ENCODE peak calls at places on chromosomes 7 and 10, in six cellular contexts. O, E, W, D, P and S are unnamed samples.

GRCh38 chr7:131034166-131034881 is 293.4 kb upstream of the MKLN1 start:
- DNase-seq in W (no peak), P (no peak), O (no peak), E (no peak), D (no peak), S (no peak)

GRCh38 chr7:12623885-12624498 is 53.5 kb downstream of the SCIN start:
- DNase-seq in D (no peak), E (no peak), W (peak), P (no peak), O (no peak), S (peak)

GRCh38 chr7:25656581-25657026 is 428.3 kb upstream of the NPVF start:
- DNase-seq in D (no peak), P (no peak), E (no peak), O (no peak), W (no peak), S (no peak)

GRCh38 chr10:125120046-125120710 is 40.2 kb downstream of the CTBP2 start:
- DNase-seq in P (no peak), D (peak), E (no peak), W (no peak), O (no peak), S (no peak)

GRCh38 chr7:16028103-16028502 is 341.6 kb upstream of the MEOX2 start:
- DNase-seq in O (peak), P (peak), D (no peak), E (no peak), W (no peak), S (no peak)

GRCh38 chr10:75191821-75192568 is 18.6 kb upstream of the VDAC2 start:
- DNase-seq in P (peak), D (no peak), W (no peak), O (peak), E (peak), S (no peak)

GRCh38 chr7:81433196-81433595 is 336.7 kb downstream of the HGF start:
- DNase-seq in W (no peak), D (no peak), E (no peak), P (no peak), O (no peak), S (no peak)

GRCh38 chr7:1027285-1028043 is 16.9 kb upstream of the GPR146 start:
- DNase-seq in W (no peak), E (peak), P (peak), D (peak), O (peak), S (no peak)

GRCh38 chr10:109823196-109823595 is 100.1 kb downstream of the XPNPEP1 start:
- DNase-seq in E (no peak), D (no peak), P (no peak), O (no peak), W (no peak), S (no peak)

GRCh38 chr10:13340068-13340467 is 8.0 kb downstream of the SEPHS1 start:
- DNase-seq in E (no peak), W (no peak), O (no peak), D (no peak), P (no peak), S (no peak)

GRCh38 chr10:128051548-128051947 is 74.7 kb downstream of the MKI67 start:
- DNase-seq in P (no peak), O (no peak), E (no peak), W (no peak), D (no peak), S (no peak)

GRCh38 chr10:24114561-24114960 is 94.4 kb upstream of the KIAA1217 start:
- DNase-seq in O (no peak), W (no peak), D (no peak), E (no peak), P (peak), S (no peak)

GRCh38 chr7:135204271-135204872 is 7.0 kb downstream of the WDR91 start:
- DNase-seq in O (peak), W (no peak), P (peak), E (no peak), D (no peak), S (no peak)

GRCh38 chr7:127322351-127322750 is 69.6 kb upstream of the GRM8 start:
- DNase-seq in D (no peak), O (no peak), W (no peak), E (no peak), P (no peak), S (no peak)

GRCh38 chr7:518630-519428 is 817 bp downstream of the PDGFA start:
- DNase-seq in E (peak), O (no peak), D (peak), W (peak), P (peak), S (no peak)

GRCh38 chr10:78471326-78471722 is 437.7 kb downstream of the RPS24 start:
- DNase-seq in W (no peak), P (no peak), E (peak), D (no peak), O (no peak), S (peak)

GRCh38 chr10:80535671-80536360 is 1.9 kb upstream of the SH2D4B start:
- DNase-seq in D (peak), P (no peak), O (no peak), W (peak), E (peak), S (peak)

GRCh38 chr7:13829231-13829630 is 160.2 kb downstream of the ETV1 start:
- DNase-seq in W (no peak), O (no peak), D (no peak), E (no peak), P (no peak), S (no peak)

GRCh38 chr7:140304071-140304799 is 94.1 kb downstream of the SLC37A3 start:
- DNase-seq in E (no peak), D (no peak), O (no peak), W (peak), P (no peak), S (peak)
- TF ChIP-seq CTCF in E (peak), D (peak), O (peak), W (no peak), P (no peak), S (peak)

GRCh38 chr10:58894929-58895328 is 281.5 kb upstream of the PHYHIPL start:
- DNase-seq in D (no peak), E (no peak), P (no peak), W (no peak), O (no peak), S (no peak)
- TF ChIP-seq CTCF in D (no peak), E (no peak), P (no peak), W (no peak), O (no peak), S (no peak)

DNA sequence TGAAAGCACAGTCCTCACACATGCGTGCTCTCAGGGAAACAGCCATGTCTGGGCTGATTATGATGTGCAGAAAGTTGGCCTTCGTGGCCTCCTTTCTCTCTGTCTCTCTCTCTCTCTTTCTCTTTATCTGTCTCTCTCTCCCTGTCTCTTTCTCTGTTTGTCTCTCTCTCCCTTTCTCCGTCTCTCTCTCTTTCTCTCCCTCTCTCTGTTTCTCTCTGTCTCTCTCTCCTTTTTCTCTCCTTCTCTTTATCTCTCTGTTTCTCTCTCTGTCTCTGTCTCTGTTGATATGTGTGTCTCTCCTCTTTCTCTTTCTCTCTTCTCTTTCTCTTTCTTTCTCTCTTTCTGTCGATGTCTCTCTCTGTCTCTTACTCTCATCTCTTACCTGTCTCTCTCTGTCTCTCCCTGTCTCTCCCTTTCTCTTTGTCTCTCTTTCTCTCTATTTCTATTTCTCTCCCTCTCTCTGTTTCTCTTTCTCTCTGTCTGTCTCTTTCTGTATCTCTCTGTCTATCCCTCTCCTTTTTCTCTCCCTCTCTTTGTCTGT is 105.4 kb upstream of the MPP7 start:
- DNase-seq in W (no peak), P (no peak), O (no peak), E (no peak), D (no peak), S (no peak)
- TF ChIP-seq CTCF in W (no peak), P (no peak), O (no peak), E (no peak), D (no peak), S (no peak)

GRCh38 chr7:148558914-148559313 is 31.7 kb upstream of the C7orf33 start:
- DNase-seq in P (no peak), D (no peak), E (no peak), O (no peak), W (no peak), S (no peak)

GRCh38 chr7:148556892-148557291 is 33.7 kb upstream of the C7orf33 start:
- DNase-seq in O (no peak), D (no peak), E (no peak), W (no peak), P (no peak), S (no peak)

DNA sequence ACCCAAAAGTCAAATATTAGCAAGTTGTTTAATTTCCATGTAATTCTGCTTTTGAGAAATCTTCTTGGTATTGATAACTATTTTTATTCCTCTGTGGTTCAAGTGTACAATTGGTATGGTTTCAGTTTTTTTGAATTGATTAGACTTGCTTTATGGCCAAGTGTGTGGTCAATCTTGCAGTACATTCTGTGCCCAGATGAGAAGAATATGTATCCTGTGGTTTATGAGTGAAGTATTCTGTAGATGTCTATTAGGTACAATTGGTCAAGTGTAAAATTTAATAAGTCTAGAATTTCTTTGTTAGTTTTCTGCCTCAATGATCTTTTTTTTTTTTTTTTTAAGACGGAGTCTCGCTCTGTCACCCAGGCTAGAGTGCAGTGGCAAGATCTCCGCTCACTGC is 36.6 kb upstream of the C7orf33 start:
- DNase-seq in W (no peak), D (no peak), O (no peak), E (no peak), P (no peak), S (no peak)
- TF ChIP-seq CTCF in W (no peak), D (no peak), O (no peak), E (no peak), P (no peak), S (no peak)

DNA sequence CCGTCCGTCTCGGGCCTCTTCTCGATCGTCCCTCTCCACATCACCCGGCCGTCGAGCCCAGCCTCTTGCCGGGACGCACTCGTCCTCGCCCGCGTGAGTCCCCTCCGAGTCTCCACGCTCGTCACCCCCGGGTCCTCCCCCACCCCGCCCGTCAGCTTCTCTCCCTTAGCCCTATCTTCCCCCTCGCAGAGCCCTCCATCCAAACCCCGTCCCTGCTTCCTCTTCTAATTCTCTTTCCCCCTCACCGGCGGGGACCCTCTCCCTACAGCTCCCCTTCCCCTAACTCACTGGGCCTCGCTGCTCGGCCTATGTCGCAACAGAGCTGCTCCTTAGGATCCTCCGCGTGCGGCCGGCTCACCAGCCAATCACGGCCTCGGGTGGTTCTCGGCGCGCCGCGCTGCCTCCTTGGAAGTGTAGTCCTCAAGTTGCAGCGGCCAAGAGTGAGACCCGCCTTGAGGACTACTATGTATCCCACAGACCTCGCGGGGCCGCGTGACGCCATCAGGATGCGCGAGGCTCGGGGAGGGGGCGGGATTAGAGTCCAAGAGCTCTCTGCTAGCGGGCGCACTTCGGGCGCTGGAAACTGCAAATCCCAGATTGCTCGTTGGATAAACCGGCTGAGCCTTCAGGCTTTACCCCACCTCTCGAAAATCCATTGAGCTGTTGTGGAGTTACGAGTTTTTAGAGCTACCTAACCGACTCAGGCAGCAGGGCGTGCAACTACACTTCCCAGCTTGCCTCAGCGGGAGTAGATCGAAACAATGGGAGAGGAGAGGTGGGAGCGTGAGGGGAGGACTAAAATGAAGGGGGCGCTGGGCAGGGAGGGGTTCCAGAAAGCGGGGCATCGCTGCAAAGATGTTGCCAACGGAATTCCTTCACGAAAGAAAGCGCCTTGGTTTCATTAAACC is at the start of gene ABCF2:
- DNase-seq in O (peak), E (peak), P (peak), W (peak), D (peak), S (peak)
- TF ChIP-seq CTCF in O (no peak), E (no peak), P (no peak), W (no peak), D (no peak), S (no peak)

GRCh38 chr10:57993302-57993701 is 274.4 kb downstream of the IPMK start:
- DNase-seq in O (no peak), E (no peak), W (no peak), D (no peak), P (no peak), S (no peak)
- TF ChIP-seq CTCF in O (no peak), E (no peak), W (no peak), D (no peak), P (no peak), S (no peak)